ENCODE peak calls at places on chromosomes 2 and 18, in nine cellular contexts. C is fibroblast of pulmonary artery; O is posterior cingulate gyrus; V is naive B cell; I is fibroblast of villous mesenchyme; X is pancreas; R is stimulated activated CD4-positive, alpha-beta T cell treated with anti-CD3 and anti-CD28 coated beads, Interleukin-15, amount 100 ng/mL, for 24 hours; Z is SK-MEL-5; A is endothelial cell. E is an unnamed sample.
A peak's percentile ranks its signal among the peaks of the same experiment; 100 is the strongest.

GRCh38 chr2:133817680-133818566 is 249.7 kb upstream of the NCKAP5 start:
- DNase-seq in C (peak; percentile 96), O (no peak), V (no peak), I (peak; percentile 93), X (no peak), R (no peak), Z (no peak), A (no peak), E (no peak)

GRCh38 chr2:69192176-69192945 is 179.4 kb downstream of the ANTXR1 start:
- DNase-seq in C (no peak), O (no peak), V (no peak), I (peak; percentile 44), X (no peak), R (no peak), Z (no peak), A (no peak), E (no peak)

GRCh38 chr18:79800353-79801180 is 2.8 kb downstream of the KCNG2 start:
- DNase-seq in C (no peak), O (peak; percentile 87), V (no peak), I (no peak), X (no peak), R (no peak), Z (no peak), A (no peak), E (peak; percentile 57)

GRCh38 chr2:4763009-4763408 is 929.2 kb upstream of the SOX11 start:
- DNase-seq in C (no peak), O (no peak), V (no peak), I (no peak), X (peak; percentile 25), R (no peak), Z (peak; percentile 53), A (peak; percentile 38), E (no peak)

GRCh38 chr2:151655663-151656398 is 78.4 kb downstream of the NEB start:
- DNase-seq in C (no peak), O (no peak), V (no peak), I (no peak), X (no peak), R (no peak), Z (no peak), A (no peak), E (no peak)

GRCh38 chr18:2540575-2540974 is 30.7 kb downstream of the METTL4 start:
- DNase-seq in C (no peak), O (no peak), V (no peak), I (no peak), X (no peak), R (no peak), Z (no peak), A (no peak), E (no peak)

GRCh38 chr2:119106301-119106897 is 52.2 kb downstream of the C1QL2 start:
- DNase-seq in C (peak; percentile 45), O (no peak), V (peak; percentile 2), I (peak; percentile 43), X (peak; percentile 27), R (peak; percentile 38), Z (peak; percentile 15), A (peak; percentile 77), E (no peak)

GRCh38 chr2:65267008-65267407 is 39.4 kb downstream of the ACTR2 start:
- DNase-seq in C (no peak), O (no peak), V (no peak), I (no peak), X (no peak), R (no peak), Z (no peak), A (no peak), E (no peak)